ENCODE peak calls at places on chromosomes 6 and 20, in five cellular contexts. One of them, this sample, is unnamed.

GRCh38 chr6:2575191-2575590 is 175.5 kb downstream of the MYLK4 start:
- DNase-seq in adrenal gland: no peak
- DNase-seq in CD8-positive, alpha-beta T cell: no peak
- DNase-seq in fibroblast of the conjunctiva: no peak
- DNase-seq in A549: no peak
- DNase-seq in this sample: no peak

GRCh38 chr6:123802351-123802696 is 1.3 kb upstream of the NKAIN2 start:
- DNase-seq in adrenal gland: no peak
- DNase-seq in CD8-positive, alpha-beta T cell: no peak
- DNase-seq in fibroblast of the conjunctiva: no peak
- DNase-seq in A549: no peak
- DNase-seq in this sample: no peak

GRCh38 chr6:7827142-7827541 is 83.4 kb downstream of the TXNDC5 start:
- DNase-seq in adrenal gland: no peak
- DNase-seq in CD8-positive, alpha-beta T cell: no peak
- DNase-seq in fibroblast of the conjunctiva: no peak
- DNase-seq in A549: no peak
- DNase-seq in this sample: no peak

GRCh38 chr20:5703542-5704215 is 46.5 kb upstream of the SHLD1 start:
- DNase-seq in adrenal gland: no peak
- DNase-seq in CD8-positive, alpha-beta T cell: no peak
- DNase-seq in fibroblast of the conjunctiva: no peak
- DNase-seq in A549: no peak
- DNase-seq in this sample: no peak

GRCh38 chr20:3161316-3162079 is 1.8 kb upstream of the FASTKD5 start:
- DNase-seq in adrenal gland: peak
- DNase-seq in CD8-positive, alpha-beta T cell: no peak
- DNase-seq in fibroblast of the conjunctiva: no peak
- DNase-seq in A549: no peak
- DNase-seq in this sample: no peak

GRCh38 chr6:53119772-53120409 is 28.8 kb downstream of the GCM1 start:
- DNase-seq in adrenal gland: peak
- DNase-seq in CD8-positive, alpha-beta T cell: no peak
- DNase-seq in fibroblast of the conjunctiva: peak
- DNase-seq in A549: peak
- DNase-seq in this sample: no peak

GRCh38 chr6:87808005-87808757 is 106.1 kb upstream of the AKIRIN2 start:
- DNase-seq in adrenal gland: no peak
- DNase-seq in CD8-positive, alpha-beta T cell: no peak
- DNase-seq in fibroblast of the conjunctiva: no peak
- DNase-seq in A549: no peak
- DNase-seq in this sample: no peak

GRCh38 chr20:15654208-15654649 is 919.0 kb downstream of the KIF16B start:
- DNase-seq in adrenal gland: peak
- DNase-seq in CD8-positive, alpha-beta T cell: no peak
- DNase-seq in fibroblast of the conjunctiva: peak
- DNase-seq in A549: peak
- DNase-seq in this sample: peak

GRCh38 chr6:107083047-107083768 is 32.1 kb downstream of the BEND3 start:
- DNase-seq in adrenal gland: no peak
- DNase-seq in CD8-positive, alpha-beta T cell: no peak
- DNase-seq in fibroblast of the conjunctiva: no peak
- DNase-seq in A549: no peak
- DNase-seq in this sample: no peak

GRCh38 chr6:145214570-145214969 is 520.8 kb downstream of the EPM2A start:
- DNase-seq in adrenal gland: no peak
- DNase-seq in CD8-positive, alpha-beta T cell: no peak
- DNase-seq in fibroblast of the conjunctiva: peak
- DNase-seq in A549: no peak
- DNase-seq in this sample: no peak

GRCh38 chr6:26159417-26160273 is 72.4 kb downstream of the HFE start:
- DNase-seq in adrenal gland: no peak
- DNase-seq in CD8-positive, alpha-beta T cell: no peak
- DNase-seq in fibroblast of the conjunctiva: no peak
- DNase-seq in A549: no peak
- DNase-seq in this sample: no peak

GRCh38 chr6:110567957-110568696 is 91.7 kb upstream of the SLC22A16 start:
- DNase-seq in adrenal gland: no peak
- DNase-seq in CD8-positive, alpha-beta T cell: no peak
- DNase-seq in fibroblast of the conjunctiva: no peak
- DNase-seq in A549: no peak
- DNase-seq in this sample: no peak

GRCh38 chr6:85418059-85418458 is 31.8 kb upstream of the NT5E start:
- DNase-seq in adrenal gland: no peak
- DNase-seq in CD8-positive, alpha-beta T cell: no peak
- DNase-seq in fibroblast of the conjunctiva: no peak
- DNase-seq in A549: no peak
- DNase-seq in this sample: no peak

GRCh38 chr6:87731818-87732661 is 30.0 kb upstream of the AKIRIN2 start:
- DNase-seq in adrenal gland: peak
- DNase-seq in CD8-positive, alpha-beta T cell: peak
- DNase-seq in fibroblast of the conjunctiva: peak
- DNase-seq in A549: peak
- DNase-seq in this sample: peak

GRCh38 chr20:16302818-16303217 is 270.4 kb downstream of the KIF16B start:
- DNase-seq in adrenal gland: no peak
- DNase-seq in CD8-positive, alpha-beta T cell: no peak
- DNase-seq in fibroblast of the conjunctiva: no peak
- DNase-seq in A549: no peak
- DNase-seq in this sample: no peak

GRCh38 chr20:7285918-7286556 is 518.6 kb downstream of the BMP2 start:
- DNase-seq in adrenal gland: peak
- DNase-seq in CD8-positive, alpha-beta T cell: no peak
- DNase-seq in fibroblast of the conjunctiva: peak
- DNase-seq in A549: peak
- DNase-seq in this sample: peak

GRCh38 chr6:108293527-108294296 is 1.1 kb upstream of the AFG1L start:
- DNase-seq in adrenal gland: no peak
- DNase-seq in CD8-positive, alpha-beta T cell: no peak
- DNase-seq in fibroblast of the conjunctiva: no peak
- DNase-seq in A549: no peak
- DNase-seq in this sample: no peak

GRCh38 chr6:89148016-89148750 is 2.3 kb downstream of the PM20D2 start:
- DNase-seq in adrenal gland: no peak
- DNase-seq in CD8-positive, alpha-beta T cell: no peak
- DNase-seq in fibroblast of the conjunctiva: no peak
- DNase-seq in A549: no peak
- DNase-seq in this sample: no peak

GRCh38 chr6:56766806-56767178 is 124.1 kb upstream of the DST start:
- DNase-seq in adrenal gland: no peak
- DNase-seq in CD8-positive, alpha-beta T cell: no peak
- DNase-seq in fibroblast of the conjunctiva: peak
- DNase-seq in A549: no peak
- DNase-seq in this sample: no peak

GRCh38 chr20:13307562-13308163 is 86.6 kb downstream of the ISM1 start:
- DNase-seq in adrenal gland: no peak
- DNase-seq in CD8-positive, alpha-beta T cell: no peak
- DNase-seq in fibroblast of the conjunctiva: no peak
- DNase-seq in A549: no peak
- DNase-seq in this sample: no peak

GRCh38 chr6:127518710-127519468 is at the start of gene MTCL3:
- DNase-seq in adrenal gland: peak
- DNase-seq in CD8-positive, alpha-beta T cell: no peak
- DNase-seq in fibroblast of the conjunctiva: no peak
- DNase-seq in A549: peak
- DNase-seq in this sample: no peak

GRCh38 chr6:91291071-91291470 is 704.2 kb upstream of the MAP3K7 start:
- DNase-seq in adrenal gland: no peak
- DNase-seq in CD8-positive, alpha-beta T cell: no peak
- DNase-seq in fibroblast of the conjunctiva: no peak
- DNase-seq in A549: no peak
- DNase-seq in this sample: no peak

GRCh38 chr20:32585011-32585518 is at the start of gene NOL4L:
- DNase-seq in adrenal gland: no peak
- DNase-seq in CD8-positive, alpha-beta T cell: peak
- DNase-seq in fibroblast of the conjunctiva: no peak
- DNase-seq in A549: no peak
- DNase-seq in this sample: no peak

GRCh38 chr6:124683507-124683906 is 278.7 kb upstream of the RNF217 start:
- DNase-seq in adrenal gland: no peak
- DNase-seq in CD8-positive, alpha-beta T cell: no peak
- DNase-seq in fibroblast of the conjunctiva: no peak
- DNase-seq in A549: no peak
- DNase-seq in this sample: no peak

GRCh38 chr20:51036226-51036625 is 13.3 kb upstream of the KCNG1 start:
- DNase-seq in adrenal gland: no peak
- DNase-seq in CD8-positive, alpha-beta T cell: no peak
- DNase-seq in fibroblast of the conjunctiva: no peak
- DNase-seq in A549: no peak
- DNase-seq in this sample: no peak

GRCh38 chr20:22578221-22579118 is 5.9 kb downstream of the FOXA2 start:
- DNase-seq in adrenal gland: no peak
- DNase-seq in CD8-positive, alpha-beta T cell: no peak
- DNase-seq in fibroblast of the conjunctiva: no peak
- DNase-seq in A549: no peak
- DNase-seq in this sample: peak

GRCh38 chr6:78611097-78611625 is 256.2 kb upstream of the IRAK1BP1 start:
- DNase-seq in adrenal gland: no peak
- DNase-seq in CD8-positive, alpha-beta T cell: no peak
- DNase-seq in fibroblast of the conjunctiva: no peak
- DNase-seq in A549: no peak
- DNase-seq in this sample: no peak

GRCh38 chr6:47248446-47248845 is 61.3 kb downstream of the TNFRSF21 start:
- DNase-seq in adrenal gland: no peak
- DNase-seq in CD8-positive, alpha-beta T cell: no peak
- DNase-seq in fibroblast of the conjunctiva: no peak
- DNase-seq in A549: no peak
- DNase-seq in this sample: no peak

GRCh38 chr6:169527306-169527705 is 174.5 kb downstream of the WDR27 start:
- DNase-seq in adrenal gland: no peak
- DNase-seq in CD8-positive, alpha-beta T cell: no peak
- DNase-seq in fibroblast of the conjunctiva: peak
- DNase-seq in A549: no peak
- DNase-seq in this sample: no peak

GRCh38 chr6:34359438-34360158 is 32.9 kb downstream of the NUDT3 start:
- DNase-seq in adrenal gland: no peak
- DNase-seq in CD8-positive, alpha-beta T cell: no peak
- DNase-seq in fibroblast of the conjunctiva: no peak
- DNase-seq in A549: no peak
- DNase-seq in this sample: no peak

GRCh38 chr6:31620586-31621319 is at the start of gene PRRC2A:
- DNase-seq in adrenal gland: peak
- DNase-seq in CD8-positive, alpha-beta T cell: peak
- DNase-seq in fibroblast of the conjunctiva: peak
- DNase-seq in A549: peak
- DNase-seq in this sample: no peak

GRCh38 chr6:35727206-35727934 is 9.5 kb upstream of the ARMC12 start:
- DNase-seq in adrenal gland: peak
- DNase-seq in CD8-positive, alpha-beta T cell: no peak
- DNase-seq in fibroblast of the conjunctiva: peak
- DNase-seq in A549: peak
- DNase-seq in this sample: peak

GRCh38 chr20:18377896-18378481 is 88.8 kb downstream of the DZANK1 start:
- DNase-seq in adrenal gland: no peak
- DNase-seq in CD8-positive, alpha-beta T cell: no peak
- DNase-seq in fibroblast of the conjunctiva: no peak
- DNase-seq in A549: no peak
- DNase-seq in this sample: no peak

GRCh38 chr6:88708197-88708744 is 255.1 kb downstream of the RNGTT start:
- DNase-seq in adrenal gland: no peak
- DNase-seq in CD8-positive, alpha-beta T cell: no peak
- DNase-seq in fibroblast of the conjunctiva: no peak
- DNase-seq in A549: no peak
- DNase-seq in this sample: no peak

GRCh38 chr6:70060680-70061079 is 194.3 kb downstream of the COL19A1 start:
- DNase-seq in adrenal gland: no peak
- DNase-seq in CD8-positive, alpha-beta T cell: no peak
- DNase-seq in fibroblast of the conjunctiva: no peak
- DNase-seq in A549: no peak
- DNase-seq in this sample: no peak

GRCh38 chr6:112016335-112016734 is 37.6 kb upstream of the CCN6 start:
- DNase-seq in adrenal gland: no peak
- DNase-seq in CD8-positive, alpha-beta T cell: no peak
- DNase-seq in fibroblast of the conjunctiva: no peak
- DNase-seq in A549: no peak
- DNase-seq in this sample: no peak